ENCODE peak calls at places on chromosomes 13 and 19, in seven cellular contexts. N is germinal center, P is cardiac muscle cell, R is immature natural killer cell, W is fibroblast of the conjunctiva, U is GM13976, M is NAMALWA. G is an unnamed sample.

GRCh38 chr19:19543101-19543500 is 5.0 kb downstream of the CILP2 start:
- DNase-seq in N (no peak), P (no peak), R (no peak), W (no peak), U (no peak), M (no peak), G (no peak)

GRCh38 chr19:19662344-19662743 is 1.1 kb downstream of the ATP13A1 start:
- DNase-seq in N (no peak), P (no peak), R (no peak), W (no peak), U (no peak), M (no peak), G (no peak)

GRCh38 chr13:52849727-52850395 is 1.4 kb upstream of the PCDH8 start:
- DNase-seq in N (no peak), P (no peak), R (no peak), W (no peak), U (no peak), M (no peak), G (no peak)

GRCh38 chr13:101514695-101515275 is 62.3 kb downstream of the ITGBL1 start:
- DNase-seq in N (no peak), P (peak), R (peak), W (peak), U (peak), M (peak), G (peak)

GRCh38 chr19:33124207-33125098 is 7.5 kb upstream of the WDR88 start:
- DNase-seq in N (no peak), P (no peak), R (no peak), W (no peak), U (no peak), M (no peak), G (no peak)

GRCh38 chr13:111153977-111154332 is 38.8 kb downstream of the ARHGEF7 start:
- DNase-seq in N (peak), P (no peak), R (peak), W (no peak), U (no peak), M (peak), G (no peak)

GRCh38 chr19:5501907-5502306 is 46.7 kb downstream of the ZNRF4 start:
- DNase-seq in N (no peak), P (no peak), R (no peak), W (no peak), U (no peak), M (no peak), G (no peak)

GRCh38 chr13:20121154-20121515 is 39.7 kb downstream of the GJA3 start:
- DNase-seq in N (no peak), P (peak), R (no peak), W (no peak), U (no peak), M (no peak), G (no peak)

GRCh38 chr13:35549481-35549880 is 73.0 kb upstream of the MAB21L1 start:
- DNase-seq in N (no peak), P (peak), R (no peak), W (peak), U (no peak), M (no peak), G (no peak)

GRCh38 chr19:17797397-17798201 is 2.7 kb downstream of the B3GNT3 start:
- DNase-seq in N (no peak), P (no peak), R (no peak), W (no peak), U (no peak), M (no peak), G (no peak)

GRCh38 chr13:20856650-20857049 is 45.9 kb downstream of the XPO4 start:
- DNase-seq in N (no peak), P (no peak), R (no peak), W (no peak), U (no peak), M (no peak), G (no peak)

GRCh38 chr13:89066868-89067466 is 1395.8 kb downstream of the SLITRK5 start:
- DNase-seq in N (no peak), P (peak), R (peak), W (peak), U (no peak), M (peak), G (peak)

GRCh38 chr19:10519421-10519820 is 2.2 kb upstream of the S1PR5 start:
- DNase-seq in N (no peak), P (no peak), R (no peak), W (no peak), U (no peak), M (no peak), G (no peak)

GRCh38 chr19:10007366-10007765 is 2.9 kb downstream of the COL5A3 start:
- DNase-seq in N (no peak), P (no peak), R (no peak), W (peak), U (no peak), M (no peak), G (no peak)

GRCh38 chr19:51081476-51081875 is 1.2 kb downstream of the KLK14 start:
- DNase-seq in N (no peak), P (no peak), R (no peak), W (no peak), U (no peak), M (no peak), G (no peak)

GRCh38 chr13:79429309-79429708 is 23.3 kb upstream of the RBM26 start:
- DNase-seq in N (no peak), P (no peak), R (no peak), W (no peak), U (no peak), M (no peak), G (no peak)

GRCh38 chr13:98970293-98970692 is 7.6 kb downstream of the DOCK9 start:
- DNase-seq in N (no peak), P (no peak), R (no peak), W (no peak), U (no peak), M (no peak), G (no peak)

GRCh38 chr19:33437351-33438015 is 64.0 kb downstream of the CEBPG start:
- DNase-seq in N (no peak), P (no peak), R (no peak), W (no peak), U (no peak), M (no peak), G (no peak)

GRCh38 chr13:113836917-113837553 is 26.8 kb downstream of the GAS6 start:
- DNase-seq in N (no peak), P (peak), R (no peak), W (peak), U (no peak), M (no peak), G (no peak)

GRCh38 chr19:18984251-18984650 is 43.2 kb upstream of the HOMER3 start:
- DNase-seq in N (no peak), P (no peak), R (no peak), W (no peak), U (no peak), M (no peak), G (no peak)

GRCh38 chr19:35220315-35220921 is 8.1 kb downstream of the FAM187B start:
- DNase-seq in N (no peak), P (peak), R (no peak), W (no peak), U (no peak), M (peak), G (no peak)

GRCh38 chr13:49400755-49401659 is 42.9 kb downstream of the CAB39L start:
- DNase-seq in N (peak), P (peak), R (peak), W (no peak), U (peak), M (peak), G (peak)

GRCh38 chr19:17778621-17779280 is 16.2 kb upstream of the B3GNT3 start:
- DNase-seq in N (no peak), P (peak), R (no peak), W (no peak), U (no peak), M (no peak), G (no peak)